ENCODE peak calls at places on chromosome 12, in eight cellular contexts. J is HCT116, M is adrenal gland, D is transverse colon, E is esophagus squamous epithelium, W is stomach, S is endothelial cell of umbilical vein, N is K562. R is an unnamed sample.

GRCh38 chr12:2693980-2694379 is 100.8 kb upstream of the FKBP4 start:
- DNase-seq in W (no peak), M (no peak), D (no peak), S (no peak), N (no peak), E (no peak), J (no peak), R (no peak)

GRCh38 chr12:68479261-68479581 is 131.5 kb upstream of the RAP1B start:
- DNase-seq in S (no peak), N (no peak), M (no peak), D (no peak), J (no peak), W (no peak), E (no peak), R (no peak)

GRCh38 chr12:18932715-18933114 is 194.8 kb downstream of the CAPZA3 start:
- DNase-seq in J (no peak), W (no peak), M (no peak), S (no peak), N (no peak), D (no peak), E (no peak), R (no peak)

GRCh38 chr12:31594681-31595080 is 3.7 kb upstream of the DENND5B start:
- DNase-seq in W (no peak), J (no peak), D (no peak), M (no peak), N (no peak), E (no peak), S (no peak), R (no peak)

GRCh38 chr12:132363661-132364347 is 34.4 kb upstream of the GALNT9 start:
- DNase-seq in D (no peak), W (no peak), J (no peak), M (peak; percentile 2), N (no peak), E (no peak), S (no peak), R (no peak)

GRCh38 chr12:117907108-117907689 is 61.6 kb downstream of the KSR2 start:
- DNase-seq in S (no peak), D (no peak), M (no peak), J (no peak), E (no peak), W (peak; percentile 32), N (no peak), R (no peak)

GRCh38 chr12:53989227-53990113 is 4.5 kb downstream of the HOXC10 start:
- DNase-seq in M (no peak), W (no peak), S (peak; percentile 16), J (no peak), E (no peak), N (no peak), D (no peak), R (no peak)

GRCh38 chr12:116142936-116143882 is 134.3 kb downstream of the MED13L start:
- DNase-seq in E (no peak), M (no peak), N (no peak), J (no peak), S (peak; percentile 97), D (no peak), W (no peak), R (no peak)

GRCh38 chr12:94207467-94208432 is 59.4 kb downstream of the PLXNC1 start:
- DNase-seq in N (no peak), J (no peak), W (no peak), D (peak; percentile 41), E (no peak), M (peak; percentile 22), S (no peak), R (no peak)

GRCh38 chr12:46538976-46539375 is 166.4 kb upstream of the SLC38A2 start:
- DNase-seq in W (no peak), S (no peak), M (no peak), N (no peak), D (no peak), E (no peak), J (no peak), R (no peak)

GRCh38 chr12:92810370-92810769 is 107.6 kb downstream of the PLEKHG7 start:
- DNase-seq in M (no peak), W (no peak), E (no peak), J (no peak), D (no peak), N (no peak), S (no peak), R (no peak)

GRCh38 chr12:11894890-11895289 is 175.8 kb upstream of the BCL2L14 start:
- DNase-seq in N (no peak), E (no peak), S (no peak), W (no peak), M (no peak), D (no peak), J (no peak), R (no peak)

GRCh38 chr12:106276032-106276728 is 26.4 kb upstream of the TCP11L2 start:
- DNase-seq in D (no peak), J (no peak), S (no peak), W (no peak), N (no peak), M (no peak), E (no peak), R (peak; percentile 31)

GRCh38 chr12:67220065-67220464 is 49.1 kb upstream of the CAND1 start:
- DNase-seq in E (no peak), M (peak; percentile 42), J (peak; percentile 15), D (peak; percentile 11), N (no peak), W (no peak), S (no peak), R (no peak)

GRCh38 chr12:110649341-110649847 is 35.5 kb downstream of the TCTN1 start:
- DNase-seq in W (no peak), E (no peak), D (no peak), S (no peak), N (no peak), M (no peak), J (no peak), R (no peak)

DNA sequence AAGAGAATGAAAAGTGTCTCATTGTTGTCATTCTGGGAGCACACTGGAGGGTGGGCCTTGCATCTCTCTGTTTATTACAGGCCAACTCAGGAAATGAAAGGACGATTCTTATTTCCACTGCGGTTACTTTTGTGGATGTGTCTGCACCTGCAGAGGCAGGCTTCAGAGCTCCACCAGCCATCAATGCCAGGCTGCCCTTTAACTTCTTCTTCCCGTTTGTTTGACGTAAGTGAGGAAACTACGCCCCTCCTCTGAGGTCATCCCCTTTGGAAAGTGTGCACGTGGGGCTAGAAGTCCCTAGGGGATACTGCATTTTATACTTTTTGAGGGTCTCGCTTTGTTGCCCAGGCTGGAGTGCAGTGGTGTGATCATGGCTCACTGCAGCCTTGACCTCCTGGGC is 33.7 kb downstream of the TCTN1 start:
- DNase-seq in S (no peak), N (no peak), J (no peak), M (no peak), D (peak; percentile 29), E (no peak), W (no peak), R (no peak)
- H3K27ac ChIP-seq in S (no peak overlapping the region), N (no peak overlapping the region), J (no peak overlapping the region), M (no peak overlapping the region), D (peak overlapping the region; percentile 15), E (no peak overlapping the region), W (no peak overlapping the region), R (no peak overlapping the region)

GRCh38 chr12:120136093-120136770 is 19.7 kb upstream of the RAB35 start:
- DNase-seq in W (no peak), N (no peak), D (no peak), S (no peak), E (no peak), J (no peak), M (no peak), R (no peak)
- TF ChIP-seq POLR2A in W (no peak), N (no peak), D (no peak), S (no peak), E (no peak), J (no peak), M (no peak), R (no peak)

GRCh38 chr12:89861086-89861485 is 152.4 kb upstream of the ATP2B1 start:
- DNase-seq in J (no peak), M (no peak), S (no peak), N (no peak), D (no peak), W (no peak), E (no peak), R (no peak)

GRCh38 chr12:89859513-89860220 is 151.0 kb upstream of the ATP2B1 start:
- DNase-seq in N (no peak), M (no peak), D (no peak), E (no peak), J (no peak), S (no peak), W (no peak), R (no peak)

GRCh38 chr12:89858718-89859117 is 150.1 kb upstream of the ATP2B1 start:
- DNase-seq in S (no peak), M (no peak), E (no peak), J (no peak), N (no peak), W (no peak), D (no peak), R (no peak)

GRCh38 chr12:89857652-89858274 is 149.1 kb upstream of the ATP2B1 start:
- DNase-seq in S (no peak), N (no peak), M (no peak), E (no peak), J (no peak), W (no peak), D (no peak), R (no peak)

DNA sequence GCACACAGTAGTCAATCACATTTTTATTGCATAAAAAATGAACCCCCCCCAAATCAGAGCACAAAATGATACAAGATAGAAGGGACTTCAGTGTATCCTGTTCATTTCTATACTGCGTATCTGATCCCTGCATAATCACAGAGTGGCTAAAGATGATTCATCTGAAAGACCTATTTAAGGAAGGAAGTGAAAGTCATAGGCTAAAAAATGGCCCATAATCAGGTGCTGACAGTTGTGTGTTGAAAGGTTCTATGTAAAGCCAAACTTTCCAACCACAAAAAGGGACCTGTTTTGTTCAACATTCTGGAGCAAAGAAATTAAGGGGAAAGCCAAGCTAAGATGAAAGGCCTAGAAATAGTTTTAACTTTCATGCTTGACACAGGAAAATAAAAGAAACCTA is 147.8 kb upstream of the ATP2B1 start:
- DNase-seq in J (no peak), N (no peak), M (no peak), S (peak; percentile 87), W (no peak), E (no peak), D (no peak), R (no peak)
- H3K27ac ChIP-seq in J (no peak overlapping the region), N (no peak overlapping the region), M (no peak overlapping the region), S (no peak overlapping the region), W (no peak overlapping the region), E (no peak overlapping the region), D (no peak overlapping the region), R (no peak overlapping the region)

DNA sequence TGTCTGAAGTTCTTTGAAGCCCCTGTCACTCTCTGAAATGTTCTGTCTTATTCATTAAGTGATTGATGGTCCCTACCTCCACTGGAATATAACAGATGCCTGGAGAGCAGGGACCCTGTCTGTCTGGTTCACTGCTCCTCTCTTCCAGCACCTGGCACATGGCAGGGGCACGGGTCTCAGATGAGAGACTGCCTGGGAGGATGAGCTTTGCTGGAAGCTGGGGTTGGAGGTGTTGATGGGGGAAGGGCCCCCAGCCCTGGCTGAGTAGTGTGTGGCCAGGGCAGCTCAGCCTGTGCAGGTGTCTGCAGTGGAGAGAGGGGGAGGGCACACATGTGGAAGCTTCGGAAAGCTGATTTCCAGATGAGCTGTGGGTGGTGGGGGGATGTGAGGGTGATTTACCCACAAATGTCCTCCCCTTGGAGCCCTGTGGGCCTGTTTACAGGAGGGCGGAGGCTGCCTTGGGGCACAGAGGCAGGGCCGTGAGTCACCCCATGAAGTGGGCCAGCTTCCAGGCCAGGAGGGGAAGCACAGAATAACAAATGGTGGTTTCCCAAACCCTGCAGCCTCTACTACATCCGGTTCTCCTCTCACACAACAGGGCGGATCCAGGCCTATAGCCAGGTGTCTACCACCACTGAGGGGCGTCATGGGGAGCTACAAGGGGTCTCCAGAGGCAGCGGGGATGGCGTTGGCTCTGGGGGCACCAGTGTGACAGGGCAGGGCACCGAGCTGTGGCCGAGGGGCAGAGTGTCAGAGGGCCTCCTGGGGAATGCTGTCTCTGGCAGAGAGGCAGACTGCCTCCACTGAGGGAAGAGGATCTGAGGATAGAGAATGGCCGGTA is 11.0 kb downstream of the KRT7 start:
- DNase-seq in J (no peak), D (peak; percentile 58), S (peak; percentile 84), E (peak; percentile 37), W (peak; percentile 85), N (no peak), M (peak; percentile 96), R (no peak)
- TF ChIP-seq POLR2A in J (no peak), D (no peak), S (peak; percentile 23), E (no peak), W (no peak), N (no peak), M (no peak), R (no peak)

R was measured in esophagus muscularis mucosa.